ENCODE peak calls at places on chromosomes 1 and 21, in seven cellular contexts. K, R, B, T, U, N and X are unnamed samples.

GRCh38 chr21:42313501-42313969 is 1.7 kb downstream of the TFF3 start:
- DNase-seq in T (no peak), K (no peak), N (peak; percentile 60), B (peak; percentile 20), U (no peak), R (no peak), X (no peak)

GRCh38 chr1:209790286-209791193 is 6.2 kb upstream of the C1orf74 start:
- DNase-seq in B (no peak), U (no peak), R (no peak), T (no peak), K (no peak), N (no peak), X (no peak)

GRCh38 chr1:119911775-119912174 is 15.5 kb upstream of the ADAM30 start:
- DNase-seq in B (no peak), T (no peak), R (no peak), K (no peak), U (no peak), N (no peak), X (no peak)

GRCh38 chr1:6329392-6329791 is 64.2 kb downstream of the ACOT7 start:
- DNase-seq in U (peak; percentile 51), T (no peak), N (no peak), K (no peak), R (peak; percentile 15), B (no peak), X (no peak)

GRCh38 chr1:46315669-46316403 is 12.3 kb downstream of the UQCRH start:
- DNase-seq in N (peak; percentile 46), K (no peak), T (no peak), B (no peak), U (no peak), R (no peak), X (no peak)

GRCh38 chr1:35319988-35320713 is 51.6 kb downstream of the ZMYM4 start:
- DNase-seq in K (no peak), R (no peak), U (peak; percentile 16), N (peak; percentile 35), B (no peak), T (no peak), X (no peak)

GRCh38 chr1:29639741-29640427 is 403.6 kb downstream of the PTPRU start:
- DNase-seq in T (peak; percentile 7), U (peak; percentile 50), K (no peak), N (peak; percentile 54), R (peak; percentile 10), B (no peak), X (peak; percentile 36)

GRCh38 chr21:45723049-45723958 is 79.8 kb downstream of the PCBP3 start:
- DNase-seq in T (no peak), N (no peak), U (no peak), B (no peak), R (no peak), K (no peak), X (no peak)

GRCh38 chr1:205429742-205430464 is 8.0 kb upstream of the LEMD1 start:
- DNase-seq in R (no peak), U (no peak), K (no peak), B (no peak), T (no peak), N (no peak), X (no peak)

GRCh38 chr1:205595435-205595834 is 36.4 kb downstream of the ELK4 start:
- DNase-seq in T (peak; percentile 0), N (no peak), B (no peak), K (no peak), R (no peak), U (no peak), X (no peak)

GRCh38 chr1:186617860-186618780 is 62.1 kb downstream of the PTGS2 start:
- DNase-seq in N (peak; percentile 37), B (no peak), U (peak; percentile 67), K (no peak), T (no peak), R (no peak), X (no peak)

GRCh38 chr1:65148548-65149390 is 766 bp downstream of the AK4 start:
- DNase-seq in U (peak; percentile 50), T (peak; percentile 34), R (no peak), N (peak; percentile 17), B (peak; percentile 71), K (no peak), X (no peak)

GRCh38 chr1:7535016-7535415 is 236.1 kb upstream of the VAMP3 start:
- DNase-seq in U (no peak), B (no peak), N (no peak), K (no peak), T (no peak), R (no peak), X (no peak)

GRCh38 chr1:7538033-7538432 is 233.1 kb upstream of the VAMP3 start:
- DNase-seq in U (peak; percentile 26), B (no peak), T (no peak), K (no peak), R (no peak), N (peak; percentile 69), X (no peak)

GRCh38 chr1:7538849-7539771 is 232.0 kb upstream of the VAMP3 start:
- DNase-seq in R (no peak), U (no peak), N (no peak), B (no peak), K (no peak), T (no peak), X (no peak)

GRCh38 chr1:7535934-7536878 is 234.9 kb upstream of the VAMP3 start:
- DNase-seq in B (no peak), R (no peak), K (no peak), N (no peak), T (no peak), U (no peak), X (no peak)

DNA sequence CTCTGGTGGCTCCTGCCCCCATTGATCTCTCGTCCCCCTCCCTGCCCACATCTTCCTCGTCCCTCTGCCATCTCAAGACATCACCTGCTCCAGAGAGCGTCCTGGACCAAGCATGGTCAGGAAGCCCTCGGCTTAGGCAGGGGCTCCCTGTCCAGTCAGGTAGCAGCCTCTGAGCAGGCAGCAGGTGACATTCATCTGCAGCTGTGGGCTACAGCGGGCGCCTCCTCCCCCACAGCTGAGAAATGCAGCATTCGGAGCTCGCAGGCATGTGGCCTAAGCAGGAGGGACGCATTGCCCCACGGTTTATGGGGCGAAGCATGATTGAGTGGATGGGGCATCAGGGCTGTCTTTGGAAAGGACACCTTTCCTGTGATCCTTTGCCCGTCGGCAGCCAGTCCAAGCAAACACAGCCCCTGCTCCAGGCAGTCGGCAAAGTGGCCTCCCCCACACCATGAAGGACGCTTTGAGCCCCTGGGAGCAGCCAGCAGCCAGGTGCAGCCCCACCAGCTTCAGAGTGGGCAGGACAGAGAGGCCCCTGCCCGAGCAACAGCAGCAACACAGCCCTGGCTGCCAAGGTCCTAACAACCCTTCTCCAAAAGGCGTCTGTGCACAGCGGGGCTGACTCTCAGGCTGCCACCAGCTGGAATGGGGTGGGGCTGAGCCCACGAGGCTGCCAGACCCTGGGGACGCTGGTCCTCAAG is 234.1 kb upstream of the VAMP3 start:
- DNase-seq in B (no peak), T (no peak), N (no peak), R (no peak), K (no peak), U (no peak), X (no peak)
- TF ChIP-seq CTCF in B (no peak), T (no peak), N (no peak), R (no peak), K (no peak), U (no peak), X (no peak)

DNA sequence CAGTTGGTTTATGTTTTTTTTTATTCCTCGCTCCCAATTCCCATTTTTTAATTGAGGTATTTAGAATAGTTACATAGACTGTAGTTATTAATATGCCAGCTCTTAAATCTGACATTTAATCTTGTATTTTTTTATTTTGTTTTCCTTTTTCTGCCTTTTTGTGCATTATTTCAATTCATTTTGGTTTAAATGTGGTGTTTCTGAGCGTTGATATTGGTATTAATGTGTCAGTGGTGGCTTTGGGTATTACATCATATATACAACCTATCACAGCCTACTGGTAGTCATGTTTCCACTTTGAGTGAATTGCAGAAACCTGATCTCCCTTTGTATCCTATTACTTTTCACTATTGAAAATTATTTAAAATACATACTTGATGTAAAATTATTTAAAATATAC is 1027.3 kb downstream of the KCNT2 start:
- DNase-seq in N (no peak), T (no peak), U (no peak), B (no peak), K (no peak), R (no peak), X (no peak)
- TF ChIP-seq CTCF in N (no peak), T (peak; percentile 46), U (no peak), B (no peak), K (no peak), R (no peak), X (no peak)

DNA sequence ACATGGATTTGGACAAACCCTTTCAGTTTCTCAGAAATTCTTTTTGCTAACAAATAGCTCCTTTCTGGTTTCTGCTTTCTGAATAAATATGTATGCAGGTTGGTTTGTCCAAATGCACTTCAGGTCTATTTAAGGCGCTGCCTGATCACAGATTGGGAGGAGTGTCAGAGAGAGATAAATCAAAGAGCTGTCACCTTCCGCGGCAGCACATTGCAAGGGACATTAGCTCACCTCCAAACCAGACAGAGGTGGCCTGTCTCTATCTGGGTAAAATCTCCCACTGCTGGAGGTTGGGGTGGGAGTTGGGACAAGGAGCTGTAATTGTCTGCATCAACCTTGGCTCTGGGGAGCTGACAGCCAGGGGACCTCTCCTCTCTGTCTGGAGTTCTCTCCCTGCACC is 25.2 kb downstream of the PRAMEF20 start:
- DNase-seq in K (no peak), B (no peak), T (no peak), N (no peak), U (no peak), R (no peak), X (no peak)
- TF ChIP-seq CTCF in K (no peak), B (no peak), T (no peak), N (no peak), U (no peak), R (no peak), X (no peak)

GRCh38 chr1:161484613-161485012 is 20.6 kb upstream of the FCGR2A start:
- DNase-seq in R (no peak), B (no peak), T (no peak), N (peak; percentile 33), K (no peak), U (no peak), X (no peak)
- TF ChIP-seq CTCF in R (peak; percentile 41), B (peak; percentile 35), T (peak; percentile 35), N (peak; percentile 57), K (peak; percentile 29), U (peak; percentile 11), X (no peak)

DNA sequence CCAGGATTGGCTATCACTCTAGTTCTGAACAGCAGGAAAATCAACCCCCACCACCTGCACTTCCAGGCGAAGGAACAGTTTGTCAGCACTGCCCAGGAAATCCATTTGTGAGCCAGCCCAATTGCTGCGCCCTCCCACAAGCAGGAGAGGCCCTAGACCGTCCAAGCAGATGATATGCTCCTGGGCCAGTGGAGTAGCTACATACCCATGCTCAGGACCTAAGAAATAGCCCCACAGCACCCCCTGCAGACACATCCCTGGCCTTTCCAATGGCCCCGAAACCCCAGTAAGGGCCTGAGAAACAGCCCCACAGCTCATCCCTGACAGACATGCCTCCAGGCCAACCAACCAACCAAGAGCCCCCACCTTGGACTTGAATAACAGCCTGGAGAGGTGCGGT is 111.5 kb upstream of the ZC3H11B start:
- DNase-seq in K (no peak), N (no peak), U (no peak), R (no peak), B (no peak), T (no peak), X (no peak)
- TF ChIP-seq CTCF in K (no peak), N (no peak), U (no peak), R (no peak), B (no peak), T (no peak), X (no peak)

DNA sequence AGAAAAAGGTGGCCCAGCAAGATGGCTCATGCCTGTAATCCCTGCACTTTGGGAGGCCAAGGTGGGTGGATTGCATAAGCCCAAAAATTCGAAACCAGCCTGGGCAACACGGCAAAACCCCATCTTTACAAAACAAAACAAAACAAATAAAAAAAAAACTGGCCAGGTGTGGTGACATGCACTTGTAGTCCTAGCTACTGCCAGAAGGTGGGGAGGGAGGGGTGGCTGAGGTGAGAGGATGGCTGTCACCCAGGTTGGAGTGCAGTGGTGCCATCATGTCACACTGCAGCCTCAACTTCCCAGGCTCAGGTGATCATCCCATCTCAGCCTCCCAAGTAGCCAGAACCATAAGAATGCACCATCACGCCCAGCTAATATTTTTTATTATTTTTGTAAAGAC is 22.8 kb downstream of the RERE start:
- DNase-seq in U (no peak), N (no peak), K (no peak), T (no peak), R (no peak), B (no peak), X (no peak)
- TF ChIP-seq CTCF in U (no peak), N (no peak), K (no peak), T (peak; percentile 9), R (no peak), B (no peak), X (no peak)